ENCODE peak calls at places on chromosomes 7 and 10, in ten cellular contexts. One of them, this sample, is unnamed. For H3K4me1, the result is how much of the 10 kb centered on the place peaks cover.

GRCh38 chr7:75957021-75957736 is 37.2 kb downstream of the TMEM120A start:
- DNase-seq in ovary: no peak
- DNase-seq in GM12878: no peak
- DNase-seq in tibial nerve: no peak
- DNase-seq in K562: no peak
- DNase-seq in HCT116: no peak
- DNase-seq in uterus: no peak
- DNase-seq in A549: no peak
- DNase-seq in transverse colon: peak
- DNase-seq in right lobe of liver: peak
- DNase-seq in this sample: no peak

GRCh38 chr10:48547981-48548380 is 56.9 kb downstream of the ARHGAP22 start:
- DNase-seq in tibial nerve: no peak
- DNase-seq in GM12878: no peak
- DNase-seq in right lobe of liver: no peak
- DNase-seq in ovary: no peak
- DNase-seq in transverse colon: no peak
- DNase-seq in K562: no peak
- DNase-seq in uterus: no peak
- DNase-seq in HCT116: no peak
- DNase-seq in A549: no peak
- DNase-seq in this sample: no peak

GRCh38 chr10:61842755-61843497 is 58.6 kb upstream of the ARID5B start:
- DNase-seq in HCT116: no peak
- DNase-seq in ovary: no peak
- DNase-seq in A549: no peak
- DNase-seq in GM12878: no peak
- DNase-seq in right lobe of liver: no peak
- DNase-seq in tibial nerve: no peak
- DNase-seq in transverse colon: no peak
- DNase-seq in K562: no peak
- DNase-seq in uterus: no peak
- DNase-seq in this sample: no peak

GRCh38 chr10:120979435-120980315 is 128.5 kb downstream of the WDR11 start:
- DNase-seq in A549: peak
- DNase-seq in HCT116: peak
- DNase-seq in uterus: peak
- DNase-seq in K562: no peak
- DNase-seq in tibial nerve: no peak
- DNase-seq in GM12878: no peak
- DNase-seq in right lobe of liver: no peak
- DNase-seq in ovary: peak
- DNase-seq in transverse colon: peak
- DNase-seq in this sample: no peak

GRCh38 chr10:102246261-102246660 is 929 bp downstream of the GBF1 start:
- DNase-seq in HCT116: no peak
- DNase-seq in ovary: no peak
- DNase-seq in A549: no peak
- DNase-seq in tibial nerve: no peak
- DNase-seq in transverse colon: no peak
- DNase-seq in GM12878: no peak
- DNase-seq in right lobe of liver: no peak
- DNase-seq in uterus: no peak
- DNase-seq in K562: no peak
- DNase-seq in this sample: no peak

GRCh38 chr7:134730359-134730758 is 49.1 kb upstream of the CALD1 start:
- DNase-seq in ovary: no peak
- DNase-seq in tibial nerve: no peak
- DNase-seq in right lobe of liver: no peak
- DNase-seq in uterus: no peak
- DNase-seq in A549: no peak
- DNase-seq in K562: no peak
- DNase-seq in GM12878: no peak
- DNase-seq in transverse colon: no peak
- DNase-seq in HCT116: no peak
- DNase-seq in this sample: no peak

GRCh38 chr7:66050337-66050957 is 25.2 kb upstream of the ASL start:
- DNase-seq in ovary: no peak
- DNase-seq in tibial nerve: no peak
- DNase-seq in GM12878: no peak
- DNase-seq in right lobe of liver: no peak
- DNase-seq in K562: no peak
- DNase-seq in HCT116: no peak
- DNase-seq in A549: no peak
- DNase-seq in transverse colon: no peak
- DNase-seq in uterus: no peak
- DNase-seq in this sample: no peak

GRCh38 chr7:69624431-69624830 is 26.2 kb downstream of the AUTS2 start:
- DNase-seq in ovary: no peak
- DNase-seq in HCT116: no peak
- DNase-seq in K562: no peak
- DNase-seq in GM12878: no peak
- DNase-seq in transverse colon: no peak
- DNase-seq in uterus: no peak
- DNase-seq in tibial nerve: no peak
- DNase-seq in right lobe of liver: no peak
- DNase-seq in A549: no peak
- DNase-seq in this sample: no peak

GRCh38 chr10:814536-815302 is 116.8 kb downstream of the LARP4B start:
- DNase-seq in A549: no peak
- DNase-seq in K562: no peak
- DNase-seq in HCT116: no peak
- DNase-seq in uterus: no peak
- DNase-seq in GM12878: no peak
- DNase-seq in tibial nerve: no peak
- DNase-seq in right lobe of liver: no peak
- DNase-seq in ovary: no peak
- DNase-seq in transverse colon: no peak
- DNase-seq in this sample: no peak

GRCh38 chr7:23544913-23545354 is 13.2 kb upstream of the TRA2A start:
- DNase-seq in transverse colon: no peak
- DNase-seq in HCT116: peak
- DNase-seq in right lobe of liver: no peak
- DNase-seq in GM12878: peak
- DNase-seq in A549: no peak
- DNase-seq in uterus: no peak
- DNase-seq in tibial nerve: no peak
- DNase-seq in ovary: no peak
- DNase-seq in K562: peak
- DNase-seq in this sample: no peak

GRCh38 chr10:77431209-77431611 is 206.4 kb downstream of the KCNMA1 start:
- DNase-seq in GM12878: no peak
- DNase-seq in transverse colon: no peak
- DNase-seq in A549: no peak
- DNase-seq in right lobe of liver: no peak
- DNase-seq in ovary: no peak
- DNase-seq in K562: no peak
- DNase-seq in uterus: no peak
- DNase-seq in HCT116: no peak
- DNase-seq in tibial nerve: no peak
- DNase-seq in this sample: no peak

GRCh38 chr10:77431980-77432379 is 205.6 kb downstream of the KCNMA1 start:
- DNase-seq in transverse colon: no peak
- DNase-seq in uterus: no peak
- DNase-seq in K562: no peak
- DNase-seq in HCT116: no peak
- DNase-seq in right lobe of liver: no peak
- DNase-seq in tibial nerve: no peak
- DNase-seq in ovary: no peak
- DNase-seq in A549: no peak
- DNase-seq in GM12878: no peak
- DNase-seq in this sample: no peak

GRCh38 chr10:77432398-77432797 is 205.2 kb downstream of the KCNMA1 start:
- DNase-seq in A549: no peak
- DNase-seq in HCT116: no peak
- DNase-seq in uterus: no peak
- DNase-seq in tibial nerve: no peak
- DNase-seq in right lobe of liver: no peak
- DNase-seq in GM12878: no peak
- DNase-seq in transverse colon: no peak
- DNase-seq in ovary: no peak
- DNase-seq in K562: no peak
- DNase-seq in this sample: no peak

GRCh38 chr10:77428776-77429395 is 208.7 kb downstream of the KCNMA1 start:
- DNase-seq in ovary: peak
- DNase-seq in K562: peak
- DNase-seq in GM12878: no peak
- DNase-seq in A549: peak
- DNase-seq in right lobe of liver: peak
- DNase-seq in transverse colon: peak
- DNase-seq in HCT116: peak
- DNase-seq in uterus: peak
- DNase-seq in tibial nerve: peak
- DNase-seq in this sample: peak

GRCh38 chr10:77430530-77430929 is 207.1 kb downstream of the KCNMA1 start:
- DNase-seq in HCT116: no peak
- DNase-seq in A549: no peak
- DNase-seq in GM12878: no peak
- DNase-seq in ovary: no peak
- DNase-seq in tibial nerve: no peak
- DNase-seq in right lobe of liver: no peak
- DNase-seq in uterus: no peak
- DNase-seq in transverse colon: no peak
- DNase-seq in K562: no peak
- DNase-seq in this sample: no peak
- TF ChIP-seq CTCF in HCT116: no peak
- TF ChIP-seq CTCF in A549: no peak
- TF ChIP-seq CTCF in GM12878: no peak
- TF ChIP-seq CTCF in ovary: no peak
- TF ChIP-seq CTCF in tibial nerve: no peak
- TF ChIP-seq CTCF in right lobe of liver: no peak
- TF ChIP-seq CTCF in uterus: no peak
- TF ChIP-seq CTCF in transverse colon: no peak
- TF ChIP-seq CTCF in K562: no peak
- TF ChIP-seq CTCF in this sample: no peak

GRCh38 chr7:137590686-137591255 is 247.2 kb upstream of the PTN start:
- DNase-seq in K562: no peak
- DNase-seq in A549: no peak
- DNase-seq in uterus: no peak
- DNase-seq in GM12878: no peak
- DNase-seq in tibial nerve: no peak
- DNase-seq in ovary: no peak
- DNase-seq in right lobe of liver: no peak
- DNase-seq in transverse colon: no peak
- DNase-seq in HCT116: no peak
- DNase-seq in this sample: no peak

GRCh38 chr7:137583199-137583598 is 239.7 kb upstream of the PTN start:
- DNase-seq in right lobe of liver: no peak
- DNase-seq in HCT116: no peak
- DNase-seq in uterus: no peak
- DNase-seq in transverse colon: no peak
- DNase-seq in A549: no peak
- DNase-seq in ovary: no peak
- DNase-seq in K562: no peak
- DNase-seq in GM12878: no peak
- DNase-seq in tibial nerve: no peak
- DNase-seq in this sample: no peak

GRCh38 chr7:137579913-137580640 is 236.5 kb upstream of the PTN start:
- DNase-seq in K562: no peak
- DNase-seq in transverse colon: no peak
- DNase-seq in tibial nerve: no peak
- DNase-seq in ovary: no peak
- DNase-seq in HCT116: no peak
- DNase-seq in GM12878: no peak
- DNase-seq in uterus: no peak
- DNase-seq in right lobe of liver: no peak
- DNase-seq in A549: no peak
- DNase-seq in this sample: no peak

GRCh38 chr7:137590071-137590470 is 246.5 kb upstream of the PTN start:
- DNase-seq in tibial nerve: no peak
- DNase-seq in A549: no peak
- DNase-seq in right lobe of liver: no peak
- DNase-seq in HCT116: no peak
- DNase-seq in transverse colon: no peak
- DNase-seq in uterus: no peak
- DNase-seq in K562: no peak
- DNase-seq in GM12878: no peak
- DNase-seq in ovary: no peak
- DNase-seq in this sample: no peak

DNA sequence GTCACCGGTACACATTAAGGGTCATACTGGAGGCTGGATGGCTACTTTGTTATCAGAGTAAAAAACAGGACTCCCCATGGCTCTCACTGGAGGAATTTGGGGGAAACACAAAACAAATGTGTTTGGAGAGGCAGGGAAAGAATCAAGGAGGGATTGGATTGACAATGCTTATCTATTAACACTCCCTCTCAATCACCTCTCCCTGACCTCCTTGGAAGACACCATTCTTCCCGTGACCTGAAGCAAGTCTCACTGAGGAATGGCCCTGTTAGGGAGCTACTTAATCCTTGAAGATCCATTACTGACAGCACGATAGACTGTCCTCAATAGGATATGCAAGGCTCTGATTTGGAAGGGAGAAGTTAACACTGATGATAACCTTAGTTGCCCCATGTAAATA is 242.1 kb upstream of the PTN start:
- DNase-seq in HCT116: no peak
- DNase-seq in tibial nerve: no peak
- DNase-seq in uterus: no peak
- DNase-seq in A549: no peak
- DNase-seq in K562: no peak
- DNase-seq in right lobe of liver: no peak
- DNase-seq in ovary: no peak
- DNase-seq in transverse colon: no peak
- DNase-seq in GM12878: no peak
- DNase-seq in this sample: no peak
- TF ChIP-seq POLR2A in HCT116: no peak
- TF ChIP-seq POLR2A in tibial nerve: no peak
- TF ChIP-seq POLR2A in uterus: no peak
- TF ChIP-seq POLR2A in A549: no peak
- TF ChIP-seq POLR2A in K562: no peak
- TF ChIP-seq POLR2A in right lobe of liver: no peak
- TF ChIP-seq POLR2A in ovary: no peak
- TF ChIP-seq POLR2A in transverse colon: no peak
- TF ChIP-seq POLR2A in GM12878: no peak
- TF ChIP-seq POLR2A in this sample: no peak

DNA sequence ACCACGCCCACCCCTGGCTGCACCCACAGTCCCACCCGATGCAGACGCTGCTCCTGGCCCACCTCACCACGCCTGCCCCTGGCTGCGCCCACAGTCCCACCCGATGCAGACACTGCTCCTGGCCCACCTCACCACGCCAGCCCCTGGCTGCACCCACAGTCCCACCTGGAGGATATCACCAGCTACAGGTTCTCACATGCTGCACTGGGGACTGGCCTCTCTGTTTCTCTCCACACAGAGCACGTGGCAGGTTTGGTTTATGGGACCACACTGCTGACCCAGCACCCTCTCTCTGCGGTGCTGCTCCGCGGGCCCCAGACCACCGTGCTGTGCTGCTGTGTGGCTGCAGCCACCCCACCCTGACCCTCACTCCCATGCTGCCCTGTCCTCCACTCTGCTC is 120.9 kb downstream of the VIPR2 start:
- DNase-seq in right lobe of liver: no peak
- DNase-seq in HCT116: no peak
- DNase-seq in A549: no peak
- DNase-seq in transverse colon: peak
- DNase-seq in tibial nerve: no peak
- DNase-seq in K562: no peak
- DNase-seq in GM12878: no peak
- DNase-seq in ovary: no peak
- DNase-seq in uterus: peak
- DNase-seq in this sample: no peak
- H3K4me1 ChIP-seq in right lobe of liver: under half
- H3K4me1 ChIP-seq in HCT116: under half
- H3K4me1 ChIP-seq in A549: under half
- H3K4me1 ChIP-seq in transverse colon: under half
- H3K4me1 ChIP-seq in tibial nerve: under half
- H3K4me1 ChIP-seq in K562: under half
- H3K4me1 ChIP-seq in GM12878: under half
- H3K4me1 ChIP-seq in ovary: under half
- H3K4me1 ChIP-seq in uterus: under half
- H3K4me1 ChIP-seq in this sample: under half

GRCh38 chr10:16649757-16650156 is 128.1 kb upstream of the C1QL3 start:
- DNase-seq in ovary: no peak
- DNase-seq in HCT116: no peak
- DNase-seq in uterus: no peak
- DNase-seq in GM12878: no peak
- DNase-seq in K562: no peak
- DNase-seq in tibial nerve: no peak
- DNase-seq in right lobe of liver: no peak
- DNase-seq in A549: no peak
- DNase-seq in transverse colon: no peak
- DNase-seq in this sample: no peak
- TF ChIP-seq CTCF in ovary: no peak
- TF ChIP-seq CTCF in HCT116: no peak
- TF ChIP-seq CTCF in uterus: no peak
- TF ChIP-seq CTCF in GM12878: no peak
- TF ChIP-seq CTCF in K562: no peak
- TF ChIP-seq CTCF in tibial nerve: no peak
- TF ChIP-seq CTCF in right lobe of liver: no peak
- TF ChIP-seq CTCF in A549: no peak
- TF ChIP-seq CTCF in transverse colon: no peak
- TF ChIP-seq CTCF in this sample: no peak

This sample was measured in gastrocnemius medialis.